ENCODE peak calls at places on chromosomes 7 and 10, in eight cellular contexts. D is AML-193; M is NCI-H1092 treated with DMSO at 0.1 percent for 48 hours; H is Right ventricle myocardium inferior; Q is stimulated activated CD4-positive, alpha-beta T cell treated with anti-CD3 and anti-CD28 coated beads, Interleukin-4, amount 100 ng/mL, for 1 hour; P is lower leg skin; X is activated T-cell treated with anti-CD3 and anti-CD28 coated beads for 4 hours; N is activated CD4-positive, alpha-beta T cell treated with anti-CD3 and anti-CD28 coated beads for 4 hours. T is an unnamed sample.

GRCh38 chr10:15563161-15563715 is 156.5 kb downstream of the ITGA8 start:
- DNase-seq in Q (no peak), X (no peak), M (no peak), D (no peak), P (no peak), N (no peak), H (no peak), T (no peak)

GRCh38 chr10:35435824-35436223 is 99.5 kb downstream of the CCNY start:
- DNase-seq in Q (no peak), M (no peak), D (no peak), P (no peak), H (no peak), X (no peak), N (no peak), T (no peak)

GRCh38 chr7:40248681-40249080 is 113.9 kb downstream of the SUGCT start:
- DNase-seq in X (no peak), Q (no peak), D (no peak), H (no peak), M (no peak), P (no peak), N (no peak), T (no peak)

GRCh38 chr10:74081192-74081803 is 69.3 kb downstream of the AP3M1 start:
- DNase-seq in M (peak; percentile 64), D (peak; percentile 70), X (peak; percentile 23), N (peak; percentile 40), Q (peak; percentile 20), H (no peak), P (no peak), T (peak; percentile 21)

GRCh38 chr10:43350686-43351085 is 20.8 kb upstream of the FXYD4 start:
- DNase-seq in H (no peak), P (no peak), D (no peak), X (no peak), N (no peak), Q (no peak), M (no peak), T (no peak)

GRCh38 chr10:71974489-71975011 is 10.4 kb downstream of the CHST3 start:
- DNase-seq in X (peak; percentile 17), P (no peak), M (no peak), D (no peak), Q (peak; percentile 36), N (peak; percentile 14), H (no peak), T (no peak)

GRCh38 chr10:16989826-16990293 is 139.8 kb downstream of the CUBN start:
- DNase-seq in H (no peak), P (no peak), N (no peak), M (no peak), X (no peak), Q (no peak), D (no peak), T (no peak)

GRCh38 chr10:111078505-111079185 is 1.8 kb downstream of the ADRA2A start:
- DNase-seq in P (no peak), N (no peak), X (no peak), M (no peak), H (no peak), Q (no peak), D (no peak), T (no peak)

GRCh38 chr7:47852330-47853245 is 95.7 kb downstream of the PKD1L1 start:
- DNase-seq in N (no peak), M (no peak), D (no peak), X (no peak), Q (no peak), P (no peak), H (no peak), T (no peak)

GRCh38 chr7:117127585-117128168 is 174.4 kb downstream of the ST7 start:
- DNase-seq in X (peak; percentile 31), H (no peak), D (peak; percentile 69), P (peak; percentile 48), N (peak; percentile 57), Q (peak; percentile 37), M (peak; percentile 59), T (peak; percentile 28)

GRCh38 chr7:134943785-134944400 is 42.4 kb upstream of the AGBL3 start:
- DNase-seq in P (no peak), D (peak; percentile 1), X (no peak), M (peak; percentile 33), H (no peak), N (no peak), Q (no peak), T (no peak)

GRCh38 chr7:128931186-128931798 is 6.4 kb upstream of the IRF5 start:
- DNase-seq in Q (no peak), P (no peak), D (no peak), M (no peak), N (no peak), H (peak; percentile 34), X (no peak), T (no peak)

GRCh38 chr7:128755816-128756476 is 16.8 kb downstream of the CALU start:
- DNase-seq in P (peak; percentile 24), H (no peak), X (no peak), D (no peak), Q (no peak), N (no peak), M (peak; percentile 80), T (no peak)

GRCh38 chr10:69869291-69869841 is 67.7 kb downstream of the COL13A1 start:
- DNase-seq in P (no peak), H (no peak), D (no peak), N (no peak), X (no peak), Q (no peak), M (no peak), T (peak; percentile 76)

GRCh38 chr10:3111626-3112220 is 44.4 kb downstream of the PFKP start:
- DNase-seq in X (no peak), D (no peak), N (no peak), P (no peak), Q (no peak), M (no peak), H (no peak), T (no peak)

GRCh38 chr7:100680589-100681271 is 7.2 kb downstream of the GNB2 start:
- DNase-seq in Q (no peak), M (no peak), D (no peak), X (no peak), P (no peak), N (no peak), H (no peak), T (no peak)

GRCh38 chr7:131364767-131365344 is 37.2 kb downstream of the MKLN1 start:
- DNase-seq in H (no peak), D (no peak), X (no peak), P (no peak), M (no peak), Q (no peak), N (no peak), T (no peak)

T was measured in cerebellar nuclear complex.